ENCODE peak calls at places on chromosome 5, in four cellular contexts. Y, C, E and D are unnamed samples.

GRCh38 chr5:150271296-150271692 is 18.3 kb downstream of the CAMK2A start:
- DNase-seq in E (no peak), Y (no peak), C (no peak), D (no peak)

GRCh38 chr5:151569132-151570046 is 21.7 kb downstream of the FAT2 start:
- DNase-seq in E (no peak), Y (no peak), C (no peak), D (peak)

GRCh38 chr5:5306696-5307095 is 115.8 kb upstream of the ICE1 start:
- DNase-seq in Y (no peak), E (no peak), C (no peak), D (no peak)

GRCh38 chr5:39426136-39426535 is 1.4 kb upstream of the DAB2 start:
- DNase-seq in Y (no peak), E (no peak), C (no peak), D (no peak)

GRCh38 chr5:96714951-96715451 is 52.8 kb downstream of the CAST start:
- DNase-seq in C (no peak), Y (no peak), E (peak), D (no peak)

GRCh38 chr5:96790851-96791513 is 16.8 kb downstream of the ERAP1 start:
- DNase-seq in C (no peak), Y (no peak), E (no peak), D (no peak)

GRCh38 chr5:151200913-151201445 is 22.9 kb downstream of the CCDC69 start:
- DNase-seq in Y (no peak), C (no peak), E (no peak), D (no peak)

GRCh38 chr5:180129291-180130190 is 58.0 kb upstream of the RNF130 start:
- DNase-seq in E (no peak), Y (peak), C (no peak), D (no peak)

GRCh38 chr5:158174918-158175663 is 316.1 kb upstream of the CLINT1 start:
- DNase-seq in E (peak), Y (peak), C (peak), D (peak)

GRCh38 chr5:52840286-52841050 is 52.8 kb downstream of the ITGA1 start:
- DNase-seq in Y (no peak), C (no peak), E (peak), D (peak)

GRCh38 chr5:173642191-173642816 is 25.9 kb upstream of the BOD1 start:
- DNase-seq in E (no peak), Y (no peak), C (no peak), D (no peak)

GRCh38 chr5:55223988-55224240 is 3.2 kb downstream of the MCIDAS start:
- DNase-seq in C (no peak), E (no peak), Y (no peak), D (no peak)

GRCh38 chr5:55222819-55223124 is 4.3 kb downstream of the MCIDAS start:
- DNase-seq in E (no peak), Y (no peak), C (no peak), D (no peak)

GRCh38 chr5:55225346-55225745 is 1.8 kb downstream of the MCIDAS start:
- DNase-seq in E (no peak), C (no peak), Y (no peak), D (no peak)

GRCh38 chr5:55222061-55222818 is 4.9 kb downstream of the MCIDAS start:
- DNase-seq in C (no peak), E (no peak), Y (peak), D (no peak)

GRCh38 chr5:55223219-55223987 is 3.7 kb downstream of the MCIDAS start:
- DNase-seq in C (no peak), E (no peak), Y (peak), D (no peak)
- H3K4me3 ChIP-seq in C (no peak), E (no peak), Y (peak), D (no peak)

DNA sequence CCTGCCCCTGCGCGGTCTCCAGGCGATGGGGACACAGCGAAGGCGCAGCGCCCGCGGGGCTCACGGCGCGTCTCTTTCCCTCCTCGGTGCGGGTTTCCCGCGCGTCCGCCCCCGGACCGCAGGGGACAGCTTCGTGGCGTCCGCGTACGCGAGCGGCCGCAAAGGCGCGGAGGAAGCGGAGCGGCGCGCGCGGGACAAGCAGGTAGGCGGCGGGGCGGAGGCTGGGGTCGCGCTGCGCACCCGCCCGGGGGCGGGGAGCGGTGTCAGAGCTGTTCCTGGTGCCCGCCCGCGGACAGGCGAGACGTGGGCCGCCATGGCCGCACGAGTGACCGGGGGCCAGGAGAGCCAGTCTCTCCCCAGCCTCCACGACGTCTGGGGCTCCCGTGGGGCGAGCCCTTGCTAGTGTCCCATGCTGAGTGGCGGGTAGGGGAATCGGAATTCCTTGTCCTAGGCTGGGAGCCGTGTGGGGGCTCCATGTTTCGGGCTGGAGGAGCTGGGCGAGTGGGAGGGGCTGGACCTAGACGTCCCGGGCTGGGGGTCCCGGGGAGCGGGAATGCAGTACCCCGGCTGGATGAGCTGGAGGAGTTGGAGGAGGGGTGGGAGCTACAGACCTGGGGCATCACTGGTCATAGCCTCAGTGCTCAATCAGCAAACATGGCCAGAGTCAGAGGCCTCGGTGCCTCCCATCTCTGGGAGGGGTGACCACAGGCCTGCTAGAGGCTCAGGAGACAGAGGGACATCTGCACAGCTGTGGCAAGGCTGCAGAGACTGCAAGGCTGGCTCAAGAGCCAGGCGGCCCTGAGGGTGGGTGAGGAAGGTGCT is 968 bp downstream of the NKD2 start:
- DNase-seq in E (peak), Y (peak), C (peak), D (no peak)
- H3K4me3 ChIP-seq in E (no peak), Y (peak), C (peak), D (no peak)

GRCh38 chr5:35436441-35437057 is 181.1 kb upstream of the SPEF2 start:
- DNase-seq in E (peak), Y (peak), C (no peak), D (peak)

GRCh38 chr5:35440409-35440808 is 177.3 kb upstream of the SPEF2 start:
- DNase-seq in C (no peak), Y (no peak), E (no peak), D (no peak)

GRCh38 chr5:35442916-35443639 is 174.6 kb upstream of the SPEF2 start:
- DNase-seq in Y (no peak), C (no peak), E (no peak), D (no peak)

GRCh38 chr5:35438288-35438687 is 179.4 kb upstream of the SPEF2 start:
- DNase-seq in E (no peak), Y (no peak), C (no peak), D (no peak)

DNA sequence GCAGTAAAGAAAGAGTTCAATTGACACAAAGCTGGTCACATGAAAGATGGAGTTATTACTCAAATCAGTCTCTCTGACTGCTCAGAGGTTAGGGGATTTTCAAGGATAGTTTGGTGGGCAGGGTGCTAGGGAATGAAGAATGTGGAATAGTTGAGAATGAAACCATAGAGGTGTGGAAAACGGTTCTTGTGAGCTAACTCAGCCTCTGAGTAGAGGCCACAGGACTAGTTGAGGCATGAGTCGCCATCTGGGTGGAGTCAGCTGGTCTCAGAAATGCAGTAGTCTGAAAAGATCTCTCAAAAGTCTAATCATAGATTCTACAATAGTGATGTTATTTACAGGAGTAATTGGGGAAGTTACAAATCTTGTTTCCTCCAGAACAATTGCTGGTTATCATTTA is 178.9 kb upstream of the SPEF2 start:
- DNase-seq in C (no peak), Y (no peak), E (no peak), D (no peak)
- H3K4me3 ChIP-seq in C (no peak), Y (no peak), E (no peak), D (no peak)

DNA sequence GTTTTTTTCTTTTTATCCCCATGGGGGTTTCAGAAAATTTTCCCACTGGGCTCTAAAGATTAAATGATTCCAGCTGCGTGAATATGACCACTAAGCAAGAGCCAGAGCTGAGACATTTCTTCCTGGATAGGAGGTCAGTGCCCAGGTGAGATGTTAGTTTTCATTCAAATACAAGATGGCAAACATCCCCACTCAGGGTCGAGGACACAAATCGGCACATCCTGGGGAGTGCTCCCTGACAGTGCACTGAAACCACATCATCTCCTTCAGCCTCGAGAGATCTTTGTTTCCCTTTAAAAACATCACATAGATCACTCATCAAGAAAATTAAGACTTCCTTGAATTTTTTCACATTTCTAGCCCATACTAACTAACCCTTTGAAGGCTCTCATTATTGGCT is 273.2 kb upstream of the PANK3 start:
- DNase-seq in Y (no peak), C (no peak), E (no peak), D (no peak)
- H3K4me3 ChIP-seq in Y (no peak), C (no peak), E (no peak), D (peak)

GRCh38 chr5:57173026-57173317 is 887 bp upstream of the GPBP1 start:
- DNase-seq in Y (no peak), C (no peak), E (no peak), D (no peak)

GRCh38 chr5:57174128-57174849 is 430 bp downstream of the GPBP1 start:
- DNase-seq in C (no peak), E (peak), Y (peak), D (no peak)

GRCh38 chr5:57173318-57174127 is at the start of gene GPBP1:
- DNase-seq in C (peak), Y (peak), E (peak), D (peak)

GRCh38 chr5:57172466-57172961 is 1.3 kb upstream of the GPBP1 start:
- DNase-seq in Y (peak), E (no peak), C (no peak), D (no peak)

DNA sequence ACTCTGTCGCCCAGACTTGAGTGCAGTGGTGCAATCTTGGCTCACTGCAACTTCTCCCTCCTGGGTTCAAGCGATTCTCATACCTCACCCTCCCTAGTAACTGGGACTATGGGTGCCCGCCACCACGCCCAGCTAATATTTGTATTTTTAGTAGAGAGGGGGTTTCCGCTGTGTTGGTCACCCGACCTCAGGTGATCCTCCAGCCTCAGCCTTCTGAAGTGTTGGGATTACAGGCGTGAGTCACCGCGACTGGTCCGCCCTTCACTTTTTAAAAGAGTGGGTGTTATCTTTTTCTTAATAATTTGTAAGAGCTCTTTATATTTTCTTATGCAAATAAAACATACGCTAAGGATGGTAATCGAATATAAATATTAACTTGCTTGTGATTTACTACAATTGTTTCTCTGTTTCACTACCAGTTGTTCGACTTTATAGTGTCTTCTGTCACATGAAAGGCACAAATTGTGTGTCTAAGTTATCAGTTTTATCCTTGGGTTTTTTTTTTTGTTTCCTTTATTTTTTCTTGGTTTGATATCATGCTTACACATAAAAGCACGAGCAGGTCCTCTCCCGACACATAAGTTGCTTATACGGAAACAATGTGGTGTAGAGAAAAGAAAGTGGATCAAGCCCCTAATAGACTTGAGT is 1.9 kb upstream of the GPBP1 start:
- DNase-seq in Y (no peak), C (no peak), E (no peak), D (no peak)
- H3K4me3 ChIP-seq in Y (peak), C (peak), E (no peak), D (peak)

GRCh38 chr5:81233080-81233634 is at the start of gene CKMT2:
- DNase-seq in Y (peak), C (peak), E (peak), D (no peak)
- H3K4me3 ChIP-seq in Y (peak), C (peak), E (no peak), D (no peak)